ENCODE peak calls at places on chromosome 4, in nine cellular contexts. Y is NCI-H2081; X is stimulated activated CD4-positive, alpha-beta T cell treated with anti-CD3 and anti-CD28 coated beads, TNF-alpha, amount 100 ng/mL, for 48 hours; J is activated naive CD4-positive, alpha-beta T cell treated with Interleukin-2 at 50 U/mL for 16 hours; Q is Kasumi-1; K is COR-L47; F is thyroid gland; U is activated gamma-delta T cell treated with anti-CD3 and anti-CD28 coated beads, Interleukin-2, amount 50 U/mL, for 16 hours; H is skeletal muscle cell. I is an unnamed sample.

GRCh38 chr4:86131456-86131855 is 228.4 kb downstream of the MAPK10 start:
- DNase-seq in Y (no peak), X (no peak), J (no peak), Q (no peak), K (no peak), F (no peak), U (no peak), H (no peak), I (no peak)

GRCh38 chr4:169236901-169237626 is 33.7 kb downstream of the SH3RF1 start:
- DNase-seq in Y (no peak), X (no peak), J (no peak), Q (no peak), K (no peak), F (peak; percentile 90), U (no peak), H (no peak), I (no peak)

GRCh38 chr4:76630748-76631147 is 195.7 kb downstream of the SHROOM3 start:
- DNase-seq in Y (no peak), X (no peak), J (no peak), Q (no peak), K (no peak), F (no peak), U (no peak), H (no peak), I (no peak)

GRCh38 chr4:6452897-6453687 is 19.3 kb downstream of the PPP2R2C start:
- DNase-seq in Y (no peak), X (no peak), J (no peak), Q (no peak), K (peak; percentile 79), F (no peak), U (no peak), H (no peak), I (no peak)

GRCh38 chr4:109125084-109125483 is 177.4 kb downstream of the COL25A1 start:
- DNase-seq in Y (no peak), X (no peak), J (no peak), Q (no peak), K (no peak), F (no peak), U (no peak), H (no peak), I (no peak)

GRCh38 chr4:82786794-82787193 is 11.8 kb downstream of the SCD5 start:
- DNase-seq in Y (no peak), X (no peak), J (no peak), Q (no peak), K (no peak), F (no peak), U (no peak), H (no peak), I (no peak)

GRCh38 chr4:66606908-66607307 is 936.6 kb upstream of the EPHA5 start:
- DNase-seq in Y (no peak), X (no peak), J (no peak), Q (no peak), K (no peak), F (no peak), U (no peak), H (no peak), I (no peak)

GRCh38 chr4:140014284-140014683 is 139.7 kb downstream of the MAML3 start:
- DNase-seq in Y (no peak), X (no peak), J (no peak), Q (no peak), K (no peak), F (no peak), U (no peak), H (no peak), I (no peak)

GRCh38 chr4:25441519-25442117 is 64.6 kb downstream of the ANAPC4 start:
- DNase-seq in Y (peak; percentile 71), X (no peak), J (no peak), Q (peak; percentile 56), K (peak; percentile 75), F (peak; percentile 85), U (no peak), H (peak; percentile 15), I (no peak)

GRCh38 chr4:83639849-83640493 is 104.1 kb downstream of the GPAT3 start:
- DNase-seq in Y (peak; percentile 41), X (no peak), J (peak; percentile 37), Q (peak; percentile 78), K (peak; percentile 30), F (peak; percentile 51), U (peak; percentile 29), H (peak; percentile 32), I (peak; percentile 55)

GRCh38 chr4:1126506-1126905 is 13.1 kb upstream of the RNF212 start:
- DNase-seq in Y (no peak), X (no peak), J (no peak), Q (no peak), K (no peak), F (no peak), U (no peak), H (no peak), I (no peak)

GRCh38 chr4:41600243-41600642 is 62.3 kb downstream of the LIMCH1 start:
- DNase-seq in Y (no peak), X (no peak), J (no peak), Q (no peak), K (peak; percentile 55), F (no peak), U (no peak), H (no peak), I (no peak)

GRCh38 chr4:83281326-83281725 is 3.3 kb downstream of the COQ2 start:
- DNase-seq in Y (no peak), X (no peak), J (no peak), Q (peak; percentile 68), K (no peak), F (no peak), U (no peak), H (no peak), I (no peak)

GRCh38 chr4:151641167-151641566 is 119.6 kb downstream of the GATB start:
- DNase-seq in Y (no peak), X (no peak), J (no peak), Q (no peak), K (no peak), F (no peak), U (no peak), H (peak; percentile 39), I (no peak)

GRCh38 chr4:41569957-41570356 is 32.0 kb downstream of the LIMCH1 start:
- DNase-seq in Y (no peak), X (no peak), J (no peak), Q (no peak), K (no peak), F (no peak), U (no peak), H (no peak), I (no peak)

GRCh38 chr4:123892368-123892961 is 495.9 kb downstream of the SPRY1 start:
- DNase-seq in Y (no peak), X (no peak), J (no peak), Q (no peak), K (no peak), F (no peak), U (no peak), H (no peak), I (no peak)

GRCh38 chr4:99573735-99574368 is 772 bp upstream of the MTTP start:
- DNase-seq in Y (no peak), X (no peak), J (no peak), Q (no peak), K (no peak), F (no peak), U (no peak), H (no peak), I (no peak)

GRCh38 chr4:169080970-169081369 is 70.9 kb upstream of the CBR4 start:
- DNase-seq in Y (no peak), X (no peak), J (no peak), Q (no peak), K (no peak), F (peak; percentile 68), U (no peak), H (peak; percentile 76), I (no peak)

GRCh38 chr4:84753318-84753972 is 170.5 kb downstream of the CDS1 start:
- DNase-seq in Y (no peak), X (no peak), J (no peak), Q (peak; percentile 77), K (no peak), F (no peak), U (no peak), H (no peak), I (no peak)

GRCh38 chr4:184370711-184371389 is 103.5 kb downstream of the IRF2 start:
- DNase-seq in Y (no peak), X (no peak), J (no peak), Q (peak; percentile 30), K (no peak), F (no peak), U (no peak), H (no peak), I (no peak)

GRCh38 chr4:158817562-158818370 is 48.9 kb downstream of the FNIP2 start:
- DNase-seq in Y (no peak), X (no peak), J (no peak), Q (peak; percentile 56), K (no peak), F (no peak), U (no peak), H (no peak), I (no peak)

GRCh38 chr4:101200561-101200960 is 146.8 kb downstream of the PPP3CA start:
- DNase-seq in Y (no peak), X (no peak), J (no peak), Q (peak; percentile 58), K (no peak), F (no peak), U (no peak), H (peak; percentile 94), I (no peak)

GRCh38 chr4:148716361-148717063 is 274.3 kb upstream of the NR3C2 start:
- DNase-seq in Y (no peak), X (no peak), J (no peak), Q (no peak), K (no peak), F (peak; percentile 17), U (no peak), H (no peak), I (no peak)

GRCh38 chr4:54109226-54110018 is 9.5 kb downstream of the GSX2 start:
- DNase-seq in Y (no peak), X (no peak), J (no peak), Q (no peak), K (no peak), F (no peak), U (no peak), H (no peak), I (no peak)

GRCh38 chr4:3364199-3364598 is 71.4 kb downstream of the RGS12 start:
- DNase-seq in Y (no peak), X (no peak), J (no peak), Q (no peak), K (no peak), F (no peak), U (no peak), H (no peak), I (no peak)

GRCh38 chr4:86054676-86055075 is 305.2 kb downstream of the MAPK10 start:
- DNase-seq in Y (no peak), X (no peak), J (no peak), Q (no peak), K (no peak), F (no peak), U (no peak), H (no peak), I (no peak)

GRCh38 chr4:17165256-17165655 is 266.8 kb upstream of the LDB2 start:
- DNase-seq in Y (no peak), X (no peak), J (no peak), Q (no peak), K (no peak), F (no peak), U (no peak), H (no peak), I (no peak)

GRCh38 chr4:62457356-62457755 is 1257.2 kb downstream of the ADGRL3 start:
- DNase-seq in Y (no peak), X (no peak), J (no peak), Q (no peak), K (no peak), F (no peak), U (no peak), H (no peak), I (no peak)